ENCODE peak calls at places on chromosome 10, in five cellular contexts. One of them, this sample, is unnamed.

GRCh38 chr10:30581779-30582380 is 47.7 kb downstream of the LYZL2 start:
- DNase-seq in pancreas: no peak
- DNase-seq in OCI-LY7: peak; percentile 52
- DNase-seq in epithelial cell of esophagus: peak; percentile 58
- DNase-seq in left lung: no peak
- DNase-seq in this sample: no peak

GRCh38 chr10:86758231-86759072 is 2.0 kb downstream of the BMPR1A start:
- DNase-seq in pancreas: no peak
- DNase-seq in OCI-LY7: no peak
- DNase-seq in epithelial cell of esophagus: peak; percentile 42
- DNase-seq in left lung: no peak
- DNase-seq in this sample: no peak

GRCh38 chr10:4103586-4103985 is 318.6 kb upstream of the KLF6 start:
- DNase-seq in pancreas: no peak
- DNase-seq in OCI-LY7: no peak
- DNase-seq in epithelial cell of esophagus: no peak
- DNase-seq in left lung: no peak
- DNase-seq in this sample: no peak

GRCh38 chr10:129832582-129833249 is 131.4 kb downstream of the EBF3 start:
- DNase-seq in pancreas: peak; percentile 33
- DNase-seq in OCI-LY7: no peak
- DNase-seq in epithelial cell of esophagus: no peak
- DNase-seq in left lung: peak; percentile 55
- DNase-seq in this sample: no peak

GRCh38 chr10:24992512-24993133 is 23.3 kb downstream of the ENKUR start:
- DNase-seq in pancreas: no peak
- DNase-seq in OCI-LY7: no peak
- DNase-seq in epithelial cell of esophagus: no peak
- DNase-seq in left lung: no peak
- DNase-seq in this sample: no peak

GRCh38 chr10:93854985-93855384 is 38.8 kb upstream of the SLC35G1 start:
- DNase-seq in pancreas: no peak
- DNase-seq in OCI-LY7: no peak
- DNase-seq in epithelial cell of esophagus: no peak
- DNase-seq in left lung: no peak
- DNase-seq in this sample: no peak

GRCh38 chr10:101040061-101040460 is 9.0 kb downstream of the SFXN3 start:
- DNase-seq in pancreas: no peak
- DNase-seq in OCI-LY7: no peak
- DNase-seq in epithelial cell of esophagus: no peak
- DNase-seq in left lung: no peak
- DNase-seq in this sample: no peak

GRCh38 chr10:124372906-124373305 is 45.8 kb downstream of the OAT start:
- DNase-seq in pancreas: no peak
- DNase-seq in OCI-LY7: no peak
- DNase-seq in epithelial cell of esophagus: no peak
- DNase-seq in left lung: no peak
- DNase-seq in this sample: no peak

GRCh38 chr10:131771634-131772358 is 129.0 kb upstream of the PPP2R2D start:
- DNase-seq in pancreas: no peak
- DNase-seq in OCI-LY7: no peak
- DNase-seq in epithelial cell of esophagus: no peak
- DNase-seq in left lung: no peak
- DNase-seq in this sample: no peak

GRCh38 chr10:22630229-22631174 is 83.9 kb downstream of the PIP4K2A start:
- DNase-seq in pancreas: no peak
- DNase-seq in OCI-LY7: peak; percentile 41
- DNase-seq in epithelial cell of esophagus: peak; percentile 52
- DNase-seq in left lung: no peak
- DNase-seq in this sample: no peak

GRCh38 chr10:53315709-53316108 is 543.1 kb upstream of the MBL2 start:
- DNase-seq in pancreas: no peak
- DNase-seq in OCI-LY7: no peak
- DNase-seq in epithelial cell of esophagus: peak; percentile 47
- DNase-seq in left lung: no peak
- DNase-seq in this sample: no peak

GRCh38 chr10:53209941-53210611 is 437.5 kb upstream of the MBL2 start:
- DNase-seq in pancreas: no peak
- DNase-seq in OCI-LY7: peak; percentile 8
- DNase-seq in epithelial cell of esophagus: peak; percentile 57
- DNase-seq in left lung: no peak
- DNase-seq in this sample: no peak

GRCh38 chr10:58177362-58177947 is 90.2 kb downstream of the IPMK start:
- DNase-seq in pancreas: no peak
- DNase-seq in OCI-LY7: peak; percentile 35
- DNase-seq in epithelial cell of esophagus: peak; percentile 40
- DNase-seq in left lung: no peak
- DNase-seq in this sample: no peak

GRCh38 chr10:118448744-118449143 is 106.6 kb upstream of the FAM204A start:
- DNase-seq in pancreas: no peak
- DNase-seq in OCI-LY7: no peak
- DNase-seq in epithelial cell of esophagus: no peak
- DNase-seq in left lung: no peak
- DNase-seq in this sample: no peak

GRCh38 chr10:4120454-4120853 is 335.4 kb upstream of the KLF6 start:
- DNase-seq in pancreas: no peak
- DNase-seq in OCI-LY7: no peak
- DNase-seq in epithelial cell of esophagus: no peak
- DNase-seq in left lung: peak; percentile 80
- DNase-seq in this sample: no peak

GRCh38 chr10:93554760-93555432 is 11.6 kb upstream of the FFAR4 start:
- DNase-seq in pancreas: peak; percentile 77
- DNase-seq in OCI-LY7: peak; percentile 77
- DNase-seq in epithelial cell of esophagus: peak; percentile 69
- DNase-seq in left lung: peak; percentile 83
- DNase-seq in this sample: peak; percentile 77

GRCh38 chr10:132685121-132685891 is 100.6 kb downstream of the NKX6-2 start:
- DNase-seq in pancreas: peak; percentile 89
- DNase-seq in OCI-LY7: peak; percentile 3
- DNase-seq in epithelial cell of esophagus: peak; percentile 64
- DNase-seq in left lung: peak; percentile 86
- DNase-seq in this sample: peak; percentile 90

GRCh38 chr10:42477170-42477569 is 161.2 kb downstream of the ZNF33B start:
- DNase-seq in pancreas: peak; percentile 21
- DNase-seq in OCI-LY7: no peak
- DNase-seq in epithelial cell of esophagus: no peak
- DNase-seq in left lung: peak; percentile 58
- DNase-seq in this sample: no peak

GRCh38 chr10:31321396-31321941 is 2.5 kb downstream of the ZEB1 start:
- DNase-seq in pancreas: no peak
- DNase-seq in OCI-LY7: peak; percentile 14
- DNase-seq in epithelial cell of esophagus: no peak
- DNase-seq in left lung: no peak
- DNase-seq in this sample: no peak

GRCh38 chr10:77279207-77279606 is 358.4 kb downstream of the KCNMA1 start:
- DNase-seq in pancreas: no peak
- DNase-seq in OCI-LY7: no peak
- DNase-seq in epithelial cell of esophagus: peak; percentile 45
- DNase-seq in left lung: no peak
- DNase-seq in this sample: no peak

GRCh38 chr10:51425431-51425830 is 274.0 kb downstream of the CSTF2T start:
- DNase-seq in pancreas: no peak
- DNase-seq in OCI-LY7: no peak
- DNase-seq in epithelial cell of esophagus: no peak
- DNase-seq in left lung: no peak
- DNase-seq in this sample: no peak

GRCh38 chr10:129764901-129765663 is 199.0 kb downstream of the EBF3 start:
- DNase-seq in pancreas: no peak
- DNase-seq in OCI-LY7: no peak
- DNase-seq in epithelial cell of esophagus: no peak
- DNase-seq in left lung: peak; percentile 47
- DNase-seq in this sample: peak; percentile 20

GRCh38 chr10:98748298-98748697 is 301.6 kb upstream of the HPS1 start:
- DNase-seq in pancreas: no peak
- DNase-seq in OCI-LY7: peak; percentile 28
- DNase-seq in epithelial cell of esophagus: peak; percentile 49
- DNase-seq in left lung: no peak
- DNase-seq in this sample: no peak

GRCh38 chr10:97553575-97554100 is 18.9 kb upstream of the ANKRD2 start:
- DNase-seq in pancreas: peak; percentile 75
- DNase-seq in OCI-LY7: peak; percentile 57
- DNase-seq in epithelial cell of esophagus: peak; percentile 78
- DNase-seq in left lung: peak; percentile 88
- DNase-seq in this sample: peak; percentile 68

GRCh38 chr10:63712717-63713115 is 191.5 kb downstream of the REEP3 start:
- DNase-seq in pancreas: no peak
- DNase-seq in OCI-LY7: no peak
- DNase-seq in epithelial cell of esophagus: peak; percentile 47
- DNase-seq in left lung: no peak
- DNase-seq in this sample: no peak

GRCh38 chr10:48187713-48188541 is 86.6 kb downstream of the FRMPD2 start:
- DNase-seq in pancreas: no peak
- DNase-seq in OCI-LY7: no peak
- DNase-seq in epithelial cell of esophagus: no peak
- DNase-seq in left lung: no peak
- DNase-seq in this sample: no peak

GRCh38 chr10:32150532-32151101 is 94.4 kb upstream of the KIF5B start:
- DNase-seq in pancreas: no peak
- DNase-seq in OCI-LY7: no peak
- DNase-seq in epithelial cell of esophagus: no peak
- DNase-seq in left lung: no peak
- DNase-seq in this sample: no peak

GRCh38 chr10:43942096-43942885 is 293.6 kb upstream of the ZNF32 start:
- DNase-seq in pancreas: no peak
- DNase-seq in OCI-LY7: no peak
- DNase-seq in epithelial cell of esophagus: no peak
- DNase-seq in left lung: no peak
- DNase-seq in this sample: peak; percentile 9

GRCh38 chr10:88707429-88708110 is 1.5 kb downstream of the LIPK start:
- DNase-seq in pancreas: no peak
- DNase-seq in OCI-LY7: no peak
- DNase-seq in epithelial cell of esophagus: peak; percentile 93
- DNase-seq in left lung: no peak
- DNase-seq in this sample: no peak

GRCh38 chr10:74982634-74982982 is 128.8 kb upstream of the SAMD8 start:
- DNase-seq in pancreas: no peak
- DNase-seq in OCI-LY7: no peak
- DNase-seq in epithelial cell of esophagus: no peak
- DNase-seq in left lung: no peak
- DNase-seq in this sample: no peak
- H3K4me3 ChIP-seq in pancreas: no peak overlapping the region
- H3K4me3 ChIP-seq in OCI-LY7: no peak overlapping the region
- H3K4me3 ChIP-seq in epithelial cell of esophagus: no peak overlapping the region
- H3K4me3 ChIP-seq in left lung: no peak overlapping the region
- H3K4me3 ChIP-seq in this sample: no peak overlapping the region

DNA sequence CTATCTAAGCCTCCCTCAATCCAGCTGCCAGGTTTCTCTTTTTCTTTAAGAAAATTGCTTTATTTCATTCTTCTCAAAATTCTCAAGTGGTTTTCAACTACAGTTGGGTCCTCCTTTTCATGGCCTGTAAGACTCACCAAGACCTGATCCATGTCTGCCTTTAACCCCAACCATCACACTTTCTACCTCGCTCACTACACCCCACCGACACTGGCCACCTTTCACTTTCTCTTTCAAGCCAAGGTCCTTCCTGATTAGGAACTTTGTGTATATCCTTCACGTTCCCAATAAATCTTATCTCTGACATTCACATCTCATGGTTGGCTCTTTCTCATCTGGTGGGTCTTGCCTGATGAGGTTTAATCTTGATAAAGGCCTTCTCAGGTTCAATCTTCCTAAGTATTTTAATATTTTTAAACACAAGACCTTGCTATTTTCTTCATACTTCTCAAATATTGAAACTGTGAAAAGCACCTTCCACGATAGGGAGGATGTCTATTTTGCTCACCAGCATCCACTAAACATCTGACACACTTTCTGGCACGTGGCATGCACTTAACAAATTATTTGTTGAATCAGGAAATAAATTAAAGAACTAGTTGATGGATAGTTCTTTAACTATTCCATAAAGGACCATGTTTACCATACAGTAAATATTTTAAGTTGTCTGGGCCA is 624.8 kb downstream of the GRID1 start:
- DNase-seq in pancreas: no peak
- DNase-seq in OCI-LY7: no peak
- DNase-seq in epithelial cell of esophagus: no peak
- DNase-seq in left lung: no peak
- DNase-seq in this sample: no peak
- H3K4me3 ChIP-seq in pancreas: no peak overlapping the region
- H3K4me3 ChIP-seq in OCI-LY7: no peak overlapping the region
- H3K4me3 ChIP-seq in epithelial cell of esophagus: no peak overlapping the region
- H3K4me3 ChIP-seq in left lung: no peak overlapping the region
- H3K4me3 ChIP-seq in this sample: no peak overlapping the region

GRCh38 chr10:66925896-66926719 is at the start of gene LRRTM3:
- DNase-seq in pancreas: peak; percentile 37
- DNase-seq in OCI-LY7: peak; percentile 56
- DNase-seq in epithelial cell of esophagus: peak; percentile 69
- DNase-seq in left lung: no peak
- DNase-seq in this sample: peak; percentile 44
- H3K4me3 ChIP-seq in pancreas: no peak within 1 kb of the TSS
- H3K4me3 ChIP-seq in OCI-LY7: no peak within 1 kb of the TSS
- H3K4me3 ChIP-seq in epithelial cell of esophagus: no peak within 1 kb of the TSS
- H3K4me3 ChIP-seq in left lung: no peak within 1 kb of the TSS
- H3K4me3 ChIP-seq in this sample: no peak within 1 kb of the TSS

GRCh38 chr10:75592014-75592842 is 160.8 kb downstream of the LRMDA start:
- DNase-seq in pancreas: no peak
- DNase-seq in OCI-LY7: no peak
- DNase-seq in epithelial cell of esophagus: no peak
- DNase-seq in left lung: no peak
- DNase-seq in this sample: no peak

GRCh38 chr10:75593690-75594556 is 162.5 kb downstream of the LRMDA start:
- DNase-seq in pancreas: no peak
- DNase-seq in OCI-LY7: no peak
- DNase-seq in epithelial cell of esophagus: no peak
- DNase-seq in left lung: no peak
- DNase-seq in this sample: no peak

GRCh38 chr10:75596930-75597629 is 165.7 kb downstream of the LRMDA start:
- DNase-seq in pancreas: no peak
- DNase-seq in OCI-LY7: no peak
- DNase-seq in epithelial cell of esophagus: no peak
- DNase-seq in left lung: no peak
- DNase-seq in this sample: no peak

GRCh38 chr10:75589895-75590654 is 158.7 kb downstream of the LRMDA start:
- DNase-seq in pancreas: no peak
- DNase-seq in OCI-LY7: no peak
- DNase-seq in epithelial cell of esophagus: no peak
- DNase-seq in left lung: no peak
- DNase-seq in this sample: no peak

GRCh38 chr10:75592888-75593643 is 161.6 kb downstream of the LRMDA start:
- DNase-seq in pancreas: no peak
- DNase-seq in OCI-LY7: no peak
- DNase-seq in epithelial cell of esophagus: no peak
- DNase-seq in left lung: no peak
- DNase-seq in this sample: no peak
- H3K4me3 ChIP-seq in pancreas: no peak overlapping the region
- H3K4me3 ChIP-seq in OCI-LY7: no peak overlapping the region
- H3K4me3 ChIP-seq in epithelial cell of esophagus: no peak overlapping the region
- H3K4me3 ChIP-seq in left lung: no peak overlapping the region
- H3K4me3 ChIP-seq in this sample: no peak overlapping the region

DNA sequence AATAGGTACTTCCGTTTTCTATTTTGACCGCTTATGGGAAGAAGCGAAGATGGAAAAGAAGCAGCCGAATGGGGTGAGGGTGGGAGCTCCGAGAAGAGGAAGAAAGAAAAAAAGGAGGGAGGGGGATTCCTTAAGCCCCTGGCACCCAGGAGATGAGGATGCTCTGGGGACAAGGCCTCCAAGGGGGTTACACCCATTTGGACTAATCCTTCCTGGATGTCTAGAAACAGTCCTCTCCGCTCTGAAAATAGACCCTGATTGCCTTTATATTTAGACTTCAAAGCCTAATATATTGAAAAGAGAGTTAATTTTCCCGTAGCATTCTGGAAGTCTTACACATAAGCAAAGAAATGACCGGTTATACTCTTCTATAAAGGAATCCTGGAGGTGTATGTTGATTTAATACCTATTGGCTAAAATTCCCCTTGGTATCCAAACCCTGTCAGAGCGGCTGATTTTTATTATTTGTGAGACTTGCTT is 690 bp upstream of the HTR7 start:
- DNase-seq in pancreas: no peak
- DNase-seq in OCI-LY7: no peak
- DNase-seq in epithelial cell of esophagus: no peak
- DNase-seq in left lung: no peak
- DNase-seq in this sample: no peak
- H3K4me3 ChIP-seq in pancreas: peak overlapping the region; percentile 67
- H3K4me3 ChIP-seq in OCI-LY7: peak overlapping the region; percentile 55
- H3K4me3 ChIP-seq in epithelial cell of esophagus: peak overlapping the region; percentile 65
- H3K4me3 ChIP-seq in left lung: peak overlapping the region; percentile 54
- H3K4me3 ChIP-seq in this sample: peak overlapping the region; percentile 69

This sample was measured in stomach.